ENCODE peak calls at places on chromosome 17, in ten cellular contexts. N is H1, C is sigmoid colon, A is breast epithelium, E is prostate gland, F is HCT116, U is HL-60, D is GM12878, Z is stomach, K is transverse colon. Q is an unnamed sample.

GRCh38 chr17:66602659-66603363 is 232.1 kb upstream of the CACNG5 start:
- DNase-seq in F (no peak), Z (no peak), U (no peak), E (no peak), A (no peak), D (no peak), K (no peak), N (no peak), C (peak; percentile 71), Q (no peak)

GRCh38 chr17:46179375-46179999 is 13.7 kb downstream of the KANSL1 start:
- DNase-seq in K (no peak), F (no peak), Z (no peak), E (no peak), A (no peak), N (no peak), D (peak; percentile 73), U (peak; percentile 95), C (no peak), Q (no peak)

GRCh38 chr17:50177983-50178834 is 12.4 kb downstream of the SGCA start:
- DNase-seq in C (peak; percentile 95), N (peak; percentile 80), E (peak; percentile 84), A (peak; percentile 66), Z (peak; percentile 79), K (peak; percentile 79), D (no peak), U (peak; percentile 75), F (peak; percentile 90), Q (peak; percentile 95)

GRCh38 chr17:47663997-47664941 is 14.6 kb downstream of the KPNB1 start:
- DNase-seq in E (peak; percentile 51), K (peak; percentile 60), F (peak; percentile 48), N (peak; percentile 73), Z (peak; percentile 65), A (no peak), D (peak; percentile 41), C (peak; percentile 68), U (no peak), Q (no peak)

GRCh38 chr17:67323445-67323844 is 42.9 kb downstream of the PSMD12 start:
- DNase-seq in K (no peak), F (no peak), N (no peak), C (no peak), E (no peak), U (no peak), Z (no peak), A (no peak), D (no peak), Q (no peak)

GRCh38 chr17:71790791-71791190 is 330.0 kb upstream of the SOX9 start:
- DNase-seq in K (no peak), U (no peak), F (no peak), A (no peak), D (no peak), E (no peak), N (no peak), Z (no peak), C (no peak), Q (no peak)

GRCh38 chr17:50051606-50052005 is 4.3 kb upstream of the ITGA3 start:
- DNase-seq in F (no peak), U (no peak), Z (no peak), K (no peak), E (no peak), N (no peak), C (no peak), A (no peak), D (no peak), Q (no peak)

GRCh38 chr17:17919169-17920107 is 52.8 kb downstream of the TOM1L2 start:
- DNase-seq in N (peak; percentile 75), D (peak; percentile 39), E (peak; percentile 83), C (peak; percentile 89), F (peak; percentile 54), K (peak; percentile 83), A (peak; percentile 75), Z (peak; percentile 71), U (no peak), Q (peak; percentile 94)

GRCh38 chr17:77273397-77274136 is 132.8 kb downstream of the SEC14L1 start:
- DNase-seq in E (no peak), A (no peak), F (no peak), N (no peak), Z (no peak), D (no peak), K (no peak), C (no peak), U (no peak), Q (no peak)

GRCh38 chr17:16346721-16347271 is 6.5 kb downstream of the CENPV start:
- DNase-seq in D (no peak), A (no peak), F (no peak), K (no peak), Z (no peak), N (no peak), U (no peak), C (peak; percentile 13), E (no peak), Q (no peak)

GRCh38 chr17:44198721-44199552 is 747 bp downstream of the ATXN7L3 start:
- DNase-seq in A (peak; percentile 64), F (no peak), D (no peak), N (peak; percentile 74), C (peak; percentile 81), U (no peak), Z (peak; percentile 68), E (peak; percentile 49), K (peak; percentile 73), Q (no peak)

GRCh38 chr17:44197980-44198720 is 1.5 kb downstream of the ATXN7L3 start:
- DNase-seq in A (no peak), K (peak; percentile 49), E (peak; percentile 42), Z (no peak), N (no peak), D (no peak), F (peak; percentile 57), C (no peak), U (peak; percentile 85), Q (no peak)

GRCh38 chr17:44200478-44201155 is 933 bp upstream of the ATXN7L3 start:
- DNase-seq in D (no peak), C (no peak), E (no peak), F (no peak), K (peak; percentile 44), Z (no peak), U (no peak), N (no peak), A (peak; percentile 53), Q (no peak)

GRCh38 chr17:44197107-44197506 is 2.6 kb downstream of the ATXN7L3 start:
- DNase-seq in N (no peak), K (no peak), U (no peak), C (no peak), F (no peak), E (no peak), Z (no peak), A (no peak), D (no peak), Q (no peak)

GRCh38 chr17:44199553-44200477 is at the start of gene ATXN7L3:
- DNase-seq in F (peak; percentile 94), C (peak; percentile 100), U (peak; percentile 96), E (peak; percentile 99), A (peak; percentile 100), K (peak; percentile 100), N (peak; percentile 97), D (peak; percentile 87), Z (peak; percentile 99), Q (peak; percentile 100)
- H3K27ac ChIP-seq in F (peak within 1 kb of the TSS; percentile 98), C (peak within 1 kb of the TSS; percentile 97), U (peak within 1 kb of the TSS; percentile 95), E (peak within 1 kb of the TSS; percentile 100), A (peak within 1 kb of the TSS; percentile 96), K (peak within 1 kb of the TSS; percentile 100), N (peak within 1 kb of the TSS; percentile 66), D (peak within 1 kb of the TSS; percentile 98), Z (peak within 1 kb of the TSS; percentile 99), Q (peak within 1 kb of the TSS; percentile 99)

DNA sequence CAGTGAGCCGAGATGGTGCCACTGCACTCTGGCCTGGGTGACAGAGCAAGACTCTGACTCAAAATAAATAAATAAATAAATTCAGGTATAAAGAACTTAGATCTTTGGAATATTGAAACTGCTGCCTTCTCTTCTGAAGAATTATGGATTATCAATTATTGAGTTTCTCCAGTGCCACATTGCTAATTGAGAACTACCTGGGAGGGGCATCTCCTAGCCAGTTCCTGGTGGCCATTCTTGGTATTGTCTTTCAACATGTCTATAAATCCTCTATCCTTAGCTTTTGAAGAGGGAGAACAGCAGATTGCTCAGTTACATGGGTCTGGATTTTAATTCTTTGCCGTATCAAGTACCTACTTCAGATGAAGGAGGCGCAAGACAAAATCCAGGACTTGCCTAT is 29.2 kb downstream of the CALCOCO2 start:
- DNase-seq in D (no peak), E (no peak), F (no peak), N (no peak), K (no peak), A (no peak), Z (no peak), U (no peak), C (no peak), Q (no peak)
- TF ChIP-seq CTCF in D (no peak), E (no peak), F (peak; percentile 47), N (peak; percentile 36), K (no peak), A (no peak), Z (no peak), U (no peak), C (no peak), Q (peak; percentile 20)

DNA sequence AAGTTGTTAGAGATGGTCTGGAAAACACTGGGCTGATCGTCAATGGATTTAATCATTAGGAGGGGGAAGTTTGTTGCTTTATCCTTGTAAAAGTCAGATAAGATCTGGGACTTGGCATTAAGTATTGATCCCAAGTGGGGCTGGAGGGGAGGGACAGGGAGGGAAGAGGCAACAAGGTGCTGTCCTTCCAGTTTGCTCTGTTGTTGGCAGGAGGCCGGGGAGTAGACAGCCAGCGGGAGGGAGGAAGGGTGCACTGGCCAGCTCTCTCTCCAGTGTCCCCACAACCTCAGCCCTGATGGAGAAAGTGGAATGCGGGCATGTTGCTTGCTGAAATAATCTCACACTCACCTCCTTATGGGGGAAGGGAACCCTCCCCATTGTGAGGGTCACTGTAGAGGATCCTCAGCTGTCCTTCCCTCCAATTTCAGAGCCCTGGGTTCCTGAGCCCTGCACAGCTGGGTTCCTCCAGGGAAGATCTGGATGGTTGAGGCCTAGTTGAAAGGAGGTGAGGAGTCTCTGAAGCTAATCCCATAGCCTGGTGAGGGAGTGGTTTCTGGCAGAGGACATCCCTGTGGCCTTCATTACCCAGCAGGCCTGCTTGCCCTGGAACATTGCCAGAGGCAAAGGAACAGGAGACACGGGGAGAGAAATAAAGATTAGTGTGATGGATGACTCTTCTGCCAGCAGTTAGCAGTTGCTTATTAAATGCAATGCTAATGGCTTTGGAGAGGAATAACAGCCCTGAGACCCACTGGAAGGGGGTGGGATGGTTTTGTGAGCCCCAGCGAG is 210.0 kb downstream of the CCDC182 start:
- DNase-seq in C (no peak), K (peak; percentile 20), Z (no peak), D (no peak), E (peak; percentile 71), U (no peak), N (no peak), F (no peak), A (peak; percentile 66), Q (no peak)
- TF ChIP-seq POLR2AphosphoS5 in C (no peak), K (no peak), Z (no peak), D (no peak), E (peak; percentile 24), U (no peak), N (no peak), F (no peak), A (no peak), Q (no peak)

GRCh38 chr17:14971054-14971453 is 294.1 kb downstream of the PMP22 start:
- DNase-seq in A (no peak), E (no peak), C (no peak), F (no peak), D (no peak), N (no peak), U (no peak), Z (no peak), K (no peak), Q (no peak)

DNA sequence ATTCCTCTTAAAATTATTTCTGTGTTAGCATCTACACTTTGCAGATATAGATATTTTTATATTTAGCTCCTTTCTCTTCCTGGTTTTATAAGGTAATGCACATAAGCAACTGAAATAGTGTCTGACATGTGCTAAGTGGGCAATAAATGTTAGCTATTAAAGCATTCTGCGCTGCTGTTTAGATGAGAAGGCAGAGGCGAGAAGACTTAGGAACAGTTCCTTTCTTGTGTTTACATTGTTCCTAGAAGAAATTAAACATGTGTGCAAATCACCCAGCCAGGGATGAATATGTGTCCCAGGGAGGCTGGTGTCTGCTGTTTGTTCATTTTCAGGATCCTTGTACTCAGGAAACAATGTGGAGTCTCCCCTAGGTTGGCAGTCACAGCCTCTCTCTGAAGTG is 292.3 kb downstream of the PMP22 start:
- DNase-seq in K (no peak), E (no peak), D (no peak), U (no peak), Z (no peak), C (no peak), F (no peak), A (no peak), N (no peak), Q (no peak)
- H3K27ac ChIP-seq in K (no peak overlapping the region), E (no peak overlapping the region), D (no peak overlapping the region), U (no peak overlapping the region), Z (no peak overlapping the region), C (no peak overlapping the region), F (no peak overlapping the region), A (no peak overlapping the region), N (no peak overlapping the region), Q (no peak overlapping the region)